ENCODE peak calls at places on chromosome 11, in eight cellular contexts. E is HTR-8/SVneo; B is substantia nigra; N is M059J; J is adipocyte; O is hippocampal formation; X is midbrain; D is stimulated activated CD8-positive, alpha-beta memory T cell treated with anti-CD3 and anti-CD28 coated beads, Interleukin-15, amount 100 ng/mL, for 1 hour. C is an unnamed sample.

GRCh38 chr11:85800595-85801342 is 10.2 kb downstream of the SYTL2 start:
- DNase-seq in O (no peak), B (no peak), E (no peak), D (no peak), X (no peak), N (no peak), J (no peak), C (no peak)

GRCh38 chr11:119094816-119095065 is 6.9 kb downstream of the DPAGT1 start:
- DNase-seq in E (no peak), B (peak; percentile 86), X (peak; percentile 85), N (peak; percentile 80), O (peak; percentile 74), J (peak; percentile 91), D (no peak), C (peak; percentile 96)

GRCh38 chr11:110431212-110432073 is 1.7 kb downstream of the FDX1 start:
- DNase-seq in E (no peak), X (peak; percentile 14), D (no peak), N (peak; percentile 23), O (no peak), B (no peak), J (peak; percentile 18), C (no peak)

GRCh38 chr11:1878134-1879031 is 13.3 kb downstream of the PRR33 start:
- DNase-seq in O (no peak), X (no peak), J (no peak), N (no peak), B (no peak), E (no peak), D (no peak), C (peak; percentile 15)

GRCh38 chr11:122781378-122782040 is 56.8 kb upstream of the CRTAM start:
- DNase-seq in O (peak; percentile 83), D (peak; percentile 65), X (peak; percentile 76), B (peak; percentile 87), E (peak; percentile 92), N (peak; percentile 83), J (peak; percentile 98), C (peak; percentile 90)

GRCh38 chr11:112238041-112238440 is 11.8 kb downstream of the PTS start:
- DNase-seq in X (no peak), E (no peak), O (no peak), J (no peak), B (no peak), N (peak; percentile 61), D (no peak), C (no peak)

GRCh38 chr11:129695543-129696308 is 119.9 kb upstream of the TMEM45B start:
- DNase-seq in E (no peak), D (peak; percentile 53), O (peak; percentile 24), B (peak; percentile 19), X (peak; percentile 24), J (peak; percentile 34), N (peak; percentile 48), C (peak; percentile 84)

GRCh38 chr11:59574467-59574866 is 41.1 kb downstream of the OSBP start:
- DNase-seq in J (peak; percentile 33), N (peak; percentile 67), O (no peak), X (no peak), D (no peak), B (no peak), E (no peak), C (no peak)

GRCh38 chr11:15707971-15708370 is 593.2 kb downstream of the INSC start:
- DNase-seq in B (peak; percentile 6), E (no peak), N (peak; percentile 44), X (no peak), O (peak; percentile 6), J (peak; percentile 95), D (no peak), C (peak; percentile 60)

GRCh38 chr11:15202626-15203025 is 87.9 kb downstream of the INSC start:
- DNase-seq in N (no peak), O (no peak), E (no peak), B (no peak), D (no peak), X (no peak), J (no peak), C (no peak)

GRCh38 chr11:60786811-60787567 is 1.9 kb downstream of the MS4A10 start:
- DNase-seq in X (no peak), D (no peak), J (peak; percentile 14), N (peak; percentile 91), B (no peak), E (no peak), O (no peak), C (no peak)

GRCh38 chr11:125433454-125434121 is 62.5 kb downstream of the FEZ1 start:
- DNase-seq in N (peak; percentile 54), E (peak; percentile 49), B (peak; percentile 68), O (peak; percentile 52), X (peak; percentile 82), D (no peak), J (peak; percentile 73), C (no peak)

GRCh38 chr11:119673389-119674336 is 55.3 kb downstream of the NECTIN1 start:
- DNase-seq in D (no peak), X (no peak), J (no peak), N (no peak), E (no peak), B (no peak), O (no peak), C (peak; percentile 35)

GRCh38 chr11:8459711-8460399 is 134.2 kb downstream of the STK33 start:
- DNase-seq in D (no peak), E (no peak), N (no peak), B (no peak), X (no peak), J (no peak), O (no peak), C (no peak)

GRCh38 chr11:43687120-43687791 is 6.7 kb downstream of the HSD17B12 start:
- DNase-seq in E (no peak), N (peak; percentile 7), O (no peak), X (no peak), J (peak; percentile 38), B (no peak), D (no peak), C (no peak)

GRCh38 chr11:45232341-45233080 is 53.6 kb downstream of the SYT13 start:
- DNase-seq in E (no peak), D (no peak), O (no peak), X (no peak), J (no peak), N (no peak), B (no peak), C (no peak)

GRCh38 chr11:121741954-121742361 is 289.2 kb upstream of the SORL1-AS1 start:
- DNase-seq in D (no peak), X (peak; percentile 70), J (peak; percentile 72), N (no peak), O (peak; percentile 15), E (no peak), B (peak; percentile 61), C (no peak)

GRCh38 chr11:76185931-76186401 is 20.3 kb downstream of the WNT11 start:
- DNase-seq in N (no peak), D (no peak), B (no peak), X (peak; percentile 5), J (no peak), O (no peak), E (no peak), C (peak; percentile 39)

GRCh38 chr11:72574534-72575460 is 99.4 kb downstream of the PDE2A start:
- DNase-seq in B (no peak), D (no peak), E (no peak), N (no peak), O (no peak), J (no peak), X (no peak), C (no peak)

C was measured in upper lobe of left lung.